ENCODE peak calls at places on chromosomes 1 and 21, in four cellular contexts. One of them, this sample, is unnamed.

GRCh38 chr1:199460933-199461332 is 566.6 kb upstream of the NR5A2 start:
- DNase-seq in uterus: no peak
- DNase-seq in AG10803: no peak
- DNase-seq in foreskin fibroblast: no peak
- DNase-seq in this sample: no peak

GRCh38 chr21:41933259-41934079 is 20.3 kb downstream of the C2CD2 start:
- DNase-seq in uterus: no peak
- DNase-seq in AG10803: peak; percentile 68
- DNase-seq in foreskin fibroblast: peak; percentile 60
- DNase-seq in this sample: no peak

GRCh38 chr1:202505356-202505755 is 156.9 kb downstream of the PPP1R12B start:
- DNase-seq in foreskin fibroblast: peak; percentile 40
- DNase-seq in uterus: peak; percentile 77
- DNase-seq in AG10803: peak; percentile 81
- DNase-seq in this sample: peak; percentile 84

GRCh38 chr1:171800342-171800741 is 18.9 kb downstream of the METTL13 start:
- DNase-seq in uterus: no peak
- DNase-seq in foreskin fibroblast: no peak
- DNase-seq in AG10803: no peak
- DNase-seq in this sample: no peak

GRCh38 chr1:8562881-8563865 is 245.3 kb downstream of the SLC45A1 start:
- DNase-seq in uterus: no peak
- DNase-seq in foreskin fibroblast: no peak
- DNase-seq in AG10803: peak; percentile 54
- DNase-seq in this sample: peak; percentile 35

GRCh38 chr1:103218369-103218768 is 110.0 kb upstream of the COL11A1 start:
- DNase-seq in foreskin fibroblast: no peak
- DNase-seq in AG10803: no peak
- DNase-seq in uterus: no peak
- DNase-seq in this sample: no peak

GRCh38 chr1:239678181-239678580 is 291.8 kb downstream of the CHRM3 start:
- DNase-seq in uterus: no peak
- DNase-seq in foreskin fibroblast: no peak
- DNase-seq in AG10803: no peak
- DNase-seq in this sample: no peak

GRCh38 chr1:234851450-234852438 is 241.8 kb upstream of the IRF2BP2 start:
- DNase-seq in foreskin fibroblast: peak; percentile 43
- DNase-seq in uterus: no peak
- DNase-seq in AG10803: no peak
- DNase-seq in this sample: peak; percentile 56

GRCh38 chr1:235613617-235614016 is 36.0 kb downstream of the GNG4 start:
- DNase-seq in AG10803: no peak
- DNase-seq in foreskin fibroblast: no peak
- DNase-seq in uterus: no peak
- DNase-seq in this sample: no peak

GRCh38 chr1:207007352-207008033 is 25.1 kb downstream of the C1orf116 start:
- DNase-seq in foreskin fibroblast: peak; percentile 82
- DNase-seq in uterus: no peak
- DNase-seq in AG10803: peak; percentile 98
- DNase-seq in this sample: peak; percentile 99

GRCh38 chr1:1033009-1033587 is 13.2 kb downstream of the AGRN start:
- DNase-seq in uterus: peak; percentile 68
- DNase-seq in foreskin fibroblast: peak; percentile 48
- DNase-seq in AG10803: peak; percentile 35
- DNase-seq in this sample: peak; percentile 42

GRCh38 chr21:43269981-43270670 is 101.3 kb downstream of the CRYAA start:
- DNase-seq in AG10803: no peak
- DNase-seq in uterus: no peak
- DNase-seq in foreskin fibroblast: no peak
- DNase-seq in this sample: no peak

GRCh38 chr1:23367791-23368561 is 1.7 kb downstream of the ZNF436 start:
- DNase-seq in uterus: peak; percentile 98
- DNase-seq in foreskin fibroblast: peak; percentile 99
- DNase-seq in AG10803: peak; percentile 99
- DNase-seq in this sample: peak; percentile 95

GRCh38 chr1:23368562-23369334 is 888 bp downstream of the ZNF436 start:
- DNase-seq in uterus: peak; percentile 88
- DNase-seq in foreskin fibroblast: peak; percentile 91
- DNase-seq in AG10803: peak; percentile 87
- DNase-seq in this sample: peak; percentile 82

GRCh38 chr1:23367451-23367790 is 2.2 kb downstream of the ZNF436 start:
- DNase-seq in AG10803: no peak
- DNase-seq in uterus: no peak
- DNase-seq in foreskin fibroblast: no peak
- DNase-seq in this sample: no peak

GRCh38 chr1:23366146-23366545 is 3.5 kb downstream of the ZNF436 start:
- DNase-seq in uterus: no peak
- DNase-seq in foreskin fibroblast: no peak
- DNase-seq in AG10803: no peak
- DNase-seq in this sample: no peak

DNA sequence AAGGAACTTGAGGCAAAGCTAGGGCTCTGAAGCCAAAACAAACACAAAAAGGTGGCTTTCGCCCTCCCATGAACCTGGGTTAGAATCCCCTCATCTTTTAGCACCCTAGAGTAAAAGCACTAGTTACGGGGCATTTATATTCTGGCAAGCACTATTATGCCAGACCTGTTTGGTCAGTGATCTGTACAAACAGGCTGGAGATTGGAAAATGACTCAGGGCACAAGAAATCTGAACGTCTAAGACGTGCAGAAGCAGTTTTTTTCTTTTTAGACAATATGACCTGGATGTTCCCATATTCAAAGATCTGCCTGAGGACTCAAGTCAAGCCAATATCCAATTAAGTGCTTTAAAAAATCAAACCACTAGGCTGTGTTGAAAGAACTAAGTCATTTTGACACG is 3.0 kb downstream of the ZNF436 start:
- DNase-seq in uterus: no peak
- DNase-seq in foreskin fibroblast: no peak
- DNase-seq in AG10803: no peak
- DNase-seq in this sample: no peak
- H3K4me3 ChIP-seq in uterus: no peak overlapping the region
- H3K4me3 ChIP-seq in foreskin fibroblast: no peak overlapping the region
- H3K4me3 ChIP-seq in AG10803: no peak overlapping the region
- H3K4me3 ChIP-seq in this sample: no peak overlapping the region

DNA sequence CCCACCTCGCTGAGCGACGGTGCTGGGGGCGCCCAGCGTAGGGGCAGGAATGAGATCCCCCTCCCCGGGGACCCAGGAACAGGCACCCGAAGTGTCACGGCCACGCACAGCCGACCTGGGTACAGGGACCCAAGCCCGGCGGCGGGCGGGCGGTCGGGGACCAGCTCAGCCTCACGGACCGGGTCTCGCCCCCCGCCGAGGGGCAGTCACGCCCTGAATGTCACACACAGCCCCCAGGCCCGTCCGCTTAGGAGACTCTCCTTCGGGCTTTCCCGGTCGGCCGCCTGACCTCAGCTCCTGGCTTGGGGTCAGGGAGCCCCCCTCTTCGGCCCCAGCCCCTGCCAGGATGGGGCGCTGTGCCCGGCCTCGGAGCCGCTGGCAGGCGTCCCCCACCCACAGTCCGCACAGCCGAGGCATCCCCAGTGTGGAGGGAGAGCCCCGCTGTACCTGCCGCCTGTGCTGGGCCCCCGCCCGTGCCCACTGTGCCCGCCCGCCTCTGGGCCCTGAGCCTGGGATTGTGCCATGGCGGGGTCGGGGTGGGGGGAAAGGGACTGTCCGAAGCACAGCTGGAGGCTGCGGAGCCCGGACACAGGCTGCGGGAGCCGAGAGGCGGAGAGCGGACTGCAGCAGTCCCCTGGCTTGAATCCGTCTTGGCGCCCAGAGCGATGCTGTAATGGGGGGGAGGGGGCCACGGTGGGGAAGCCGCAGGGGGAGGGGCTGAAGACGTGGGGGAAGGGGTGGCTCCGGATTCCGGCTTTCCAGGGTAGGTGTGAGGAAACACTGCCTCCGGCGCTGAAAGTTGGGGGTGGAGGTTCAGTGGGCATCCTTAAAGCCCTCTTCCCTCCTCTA is 627 bp upstream of the DLGAP3 start:
- DNase-seq in AG10803: no peak
- DNase-seq in foreskin fibroblast: no peak
- DNase-seq in uterus: no peak
- DNase-seq in this sample: no peak
- H3K4me3 ChIP-seq in AG10803: no peak overlapping the region
- H3K4me3 ChIP-seq in foreskin fibroblast: no peak overlapping the region
- H3K4me3 ChIP-seq in uterus: no peak overlapping the region
- H3K4me3 ChIP-seq in this sample: no peak overlapping the region

GRCh38 chr1:16237343-16237830 is 404 bp upstream of the CPLANE2 start:
- DNase-seq in uterus: no peak
- DNase-seq in foreskin fibroblast: peak; percentile 37
- DNase-seq in AG10803: peak; percentile 22
- DNase-seq in this sample: peak; percentile 14

GRCh38 chr1:16233431-16233830 is 3.6 kb downstream of the CPLANE2 start:
- DNase-seq in uterus: no peak
- DNase-seq in foreskin fibroblast: no peak
- DNase-seq in AG10803: no peak
- DNase-seq in this sample: no peak

GRCh38 chr1:16235347-16235746 is 1.6 kb downstream of the CPLANE2 start:
- DNase-seq in foreskin fibroblast: no peak
- DNase-seq in uterus: no peak
- DNase-seq in AG10803: no peak
- DNase-seq in this sample: no peak

GRCh38 chr1:16236495-16237342 is at the start of gene CPLANE2:
- DNase-seq in foreskin fibroblast: peak; percentile 92
- DNase-seq in uterus: peak; percentile 95
- DNase-seq in AG10803: peak; percentile 89
- DNase-seq in this sample: peak; percentile 76

GRCh38 chr1:16236091-16236494 is 890 bp downstream of the CPLANE2 start:
- DNase-seq in foreskin fibroblast: no peak
- DNase-seq in uterus: no peak
- DNase-seq in AG10803: peak; percentile 23
- DNase-seq in this sample: no peak
- H3K4me3 ChIP-seq in foreskin fibroblast: peak overlapping the region; percentile 63
- H3K4me3 ChIP-seq in uterus: peak overlapping the region; percentile 50
- H3K4me3 ChIP-seq in AG10803: peak overlapping the region; percentile 80
- H3K4me3 ChIP-seq in this sample: peak overlapping the region; percentile 83

DNA sequence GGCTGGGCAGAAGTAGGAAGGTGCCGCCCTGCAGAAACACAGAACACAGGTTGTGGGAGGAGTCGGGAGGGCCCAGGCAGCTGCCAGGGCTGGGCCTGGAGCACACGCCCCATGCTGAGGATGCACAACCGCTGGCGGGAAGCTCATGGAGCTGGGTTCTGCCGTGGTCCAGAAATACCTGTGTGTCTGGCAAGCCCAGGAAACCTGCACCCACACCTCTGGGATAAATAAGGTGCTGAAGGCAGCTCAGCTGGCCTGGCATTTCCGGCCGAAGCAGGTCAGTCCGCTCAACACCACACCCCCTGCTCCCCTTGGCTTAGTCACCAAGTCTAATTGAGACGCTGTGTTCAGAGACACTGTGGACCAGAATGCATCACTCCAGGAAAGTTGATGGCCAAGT is 32.1 kb downstream of the CTNNBIP1 start:
- DNase-seq in uterus: no peak
- DNase-seq in foreskin fibroblast: no peak
- DNase-seq in AG10803: no peak
- DNase-seq in this sample: no peak
- H3K4me3 ChIP-seq in uterus: no peak overlapping the region
- H3K4me3 ChIP-seq in foreskin fibroblast: no peak overlapping the region
- H3K4me3 ChIP-seq in AG10803: no peak overlapping the region
- H3K4me3 ChIP-seq in this sample: no peak overlapping the region

GRCh38 chr1:115765091-115765490 is 3.4 kb downstream of the CASQ2 start:
- DNase-seq in foreskin fibroblast: no peak
- DNase-seq in AG10803: no peak
- DNase-seq in uterus: no peak
- DNase-seq in this sample: no peak

GRCh38 chr1:115762792-115763191 is 5.7 kb downstream of the CASQ2 start:
- DNase-seq in AG10803: no peak
- DNase-seq in uterus: no peak
- DNase-seq in foreskin fibroblast: no peak
- DNase-seq in this sample: no peak

GRCh38 chr1:115761601-115762302 is 6.8 kb downstream of the CASQ2 start:
- DNase-seq in AG10803: no peak
- DNase-seq in uterus: no peak
- DNase-seq in foreskin fibroblast: no peak
- DNase-seq in this sample: no peak

GRCh38 chr1:115767403-115767802 is 1.1 kb downstream of the CASQ2 start:
- DNase-seq in uterus: no peak
- DNase-seq in foreskin fibroblast: no peak
- DNase-seq in AG10803: no peak
- DNase-seq in this sample: no peak

DNA sequence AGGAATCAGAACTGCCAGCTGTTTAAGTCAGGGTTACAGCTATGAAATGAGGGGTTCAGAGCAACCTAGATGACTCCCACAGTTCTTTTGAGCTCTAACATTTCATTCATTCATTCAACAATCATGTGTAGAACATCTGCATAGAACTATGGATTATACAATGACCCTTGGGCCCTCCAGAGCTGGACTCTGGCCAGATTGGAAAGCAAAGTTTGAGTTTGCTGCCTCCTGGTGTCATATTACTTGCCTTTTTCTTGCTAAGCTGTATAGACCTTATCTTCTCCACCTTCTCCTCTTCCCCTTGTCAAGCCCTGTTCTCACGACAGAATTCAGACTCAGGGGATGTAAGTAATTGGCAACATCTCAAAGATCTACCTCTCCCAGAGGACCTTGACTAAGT is 4.0 kb downstream of the CASQ2 start:
- DNase-seq in AG10803: no peak
- DNase-seq in foreskin fibroblast: peak; percentile 17
- DNase-seq in uterus: no peak
- DNase-seq in this sample: no peak
- H3K4me3 ChIP-seq in AG10803: no peak overlapping the region
- H3K4me3 ChIP-seq in foreskin fibroblast: no peak overlapping the region
- H3K4me3 ChIP-seq in uterus: no peak overlapping the region
- H3K4me3 ChIP-seq in this sample: no peak overlapping the region

DNA sequence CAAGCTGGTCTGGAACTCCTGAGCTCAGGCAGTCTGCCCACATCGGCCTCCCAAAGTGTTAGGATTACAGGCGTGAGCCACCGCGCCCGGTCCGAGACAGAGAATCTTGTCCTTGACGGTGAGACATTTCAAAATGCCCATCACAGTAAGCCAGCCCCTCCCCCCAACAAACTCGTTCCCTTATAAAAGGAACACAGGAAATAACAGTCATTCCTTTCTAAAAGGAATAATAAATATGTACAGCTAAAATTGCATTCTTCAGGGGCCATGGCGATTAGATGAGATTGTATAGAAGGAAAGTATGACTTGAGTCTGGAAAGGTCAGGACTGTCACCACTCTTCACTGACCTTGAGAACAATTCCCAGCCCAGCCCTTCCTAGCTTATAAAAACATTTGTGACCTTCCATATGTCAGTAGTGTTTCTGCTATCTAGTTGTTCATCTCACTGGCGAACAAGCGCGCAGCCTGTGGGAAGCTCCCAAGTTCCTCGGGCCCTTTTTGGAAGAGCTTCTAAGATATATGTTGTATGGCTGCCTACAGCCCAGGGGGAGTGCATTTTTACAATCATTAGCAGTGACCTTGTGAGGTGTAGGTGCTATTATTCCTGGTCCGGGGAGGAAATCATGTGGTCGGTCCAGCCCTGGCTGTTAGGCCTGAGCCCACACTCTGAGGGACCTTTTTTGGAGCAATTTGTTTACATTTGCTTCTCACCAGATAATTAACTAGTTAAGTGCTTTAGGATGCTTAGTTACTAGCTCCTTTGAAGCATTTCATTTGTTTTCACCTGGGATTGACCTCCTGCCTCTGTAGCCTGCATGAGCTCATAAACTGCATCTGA is 8.7 kb downstream of the SZRD1 start:
- DNase-seq in uterus: no peak
- DNase-seq in AG10803: peak; percentile 66
- DNase-seq in foreskin fibroblast: peak; percentile 65
- DNase-seq in this sample: peak; percentile 70
- H3K4me3 ChIP-seq in uterus: no peak overlapping the region
- H3K4me3 ChIP-seq in AG10803: no peak overlapping the region
- H3K4me3 ChIP-seq in foreskin fibroblast: no peak overlapping the region
- H3K4me3 ChIP-seq in this sample: no peak overlapping the region

This sample was measured in astrocyte.